ENCODE peak calls at places on chromosomes 1 and 21, in four cellular contexts. One of them, this sample, is unnamed.
A peak's percentile ranks its signal among the peaks of the same experiment; 100 is the strongest.

GRCh38 chr1:208219098-208219658 is 25.0 kb downstream of the PLXNA2 start:
- DNase-seq in RWPE1: peak; percentile 78
- DNase-seq in fibroblast of lung: no peak
- DNase-seq in heart right ventricle: no peak
- DNase-seq in this sample: no peak

GRCh38 chr1:118920124-118920675 is 67.9 kb downstream of the TBX15 start:
- DNase-seq in RWPE1: no peak
- DNase-seq in fibroblast of lung: no peak
- DNase-seq in heart right ventricle: no peak
- DNase-seq in this sample: no peak

GRCh38 chr21:29340228-29340627 is 41.5 kb downstream of the BACH1 start:
- DNase-seq in RWPE1: no peak
- DNase-seq in fibroblast of lung: no peak
- DNase-seq in heart right ventricle: no peak
- DNase-seq in this sample: no peak

GRCh38 chr1:23249785-23250184 is 32.5 kb upstream of the HTR1D start:
- DNase-seq in RWPE1: no peak
- DNase-seq in fibroblast of lung: no peak
- DNase-seq in heart right ventricle: no peak
- DNase-seq in this sample: no peak

GRCh38 chr1:107105914-107106313 is 34.9 kb upstream of the NTNG1 start:
- DNase-seq in RWPE1: no peak
- DNase-seq in fibroblast of lung: no peak
- DNase-seq in heart right ventricle: no peak
- DNase-seq in this sample: no peak

GRCh38 chr1:198543670-198544260 is 3.3 kb upstream of the ATP6V1G3 start:
- DNase-seq in RWPE1: no peak
- DNase-seq in fibroblast of lung: no peak
- DNase-seq in heart right ventricle: no peak
- DNase-seq in this sample: no peak

GRCh38 chr1:155396874-155397476 is 76.3 kb downstream of the RUSC1 start:
- DNase-seq in RWPE1: no peak
- DNase-seq in fibroblast of lung: no peak
- DNase-seq in heart right ventricle: no peak
- DNase-seq in this sample: no peak

GRCh38 chr1:9746211-9746610 is 77.6 kb downstream of the CLSTN1 start:
- DNase-seq in RWPE1: no peak
- DNase-seq in fibroblast of lung: no peak
- DNase-seq in heart right ventricle: no peak
- DNase-seq in this sample: no peak

GRCh38 chr1:97654866-97655265 is 266.0 kb downstream of the DPYD start:
- DNase-seq in RWPE1: no peak
- DNase-seq in fibroblast of lung: peak; percentile 88
- DNase-seq in heart right ventricle: no peak
- DNase-seq in this sample: no peak

GRCh38 chr1:170010443-170010842 is 64.1 kb downstream of the KIFAP3 start:
- DNase-seq in RWPE1: peak; percentile 14
- DNase-seq in fibroblast of lung: peak; percentile 46
- DNase-seq in heart right ventricle: peak; percentile 64
- DNase-seq in this sample: no peak

GRCh38 chr1:185561629-185562028 is 172.6 kb upstream of the HMCN1 start:
- DNase-seq in RWPE1: no peak
- DNase-seq in fibroblast of lung: peak; percentile 91
- DNase-seq in heart right ventricle: no peak
- DNase-seq in this sample: no peak

GRCh38 chr1:17606826-17607440 is 67.4 kb downstream of the ARHGEF10L start:
- DNase-seq in RWPE1: peak; percentile 65
- DNase-seq in fibroblast of lung: peak; percentile 35
- DNase-seq in heart right ventricle: peak; percentile 73
- DNase-seq in this sample: no peak
- H3K27ac ChIP-seq in RWPE1: no peak overlapping the region
- H3K27ac ChIP-seq in fibroblast of lung: no peak overlapping the region
- H3K27ac ChIP-seq in heart right ventricle: peak overlapping the region; percentile 15
- H3K27ac ChIP-seq in this sample: peak overlapping the region; percentile 83

GRCh38 chr1:98991127-98992003 is 13.3 kb downstream of the PLPPR5 start:
- DNase-seq in RWPE1: peak; percentile 32
- DNase-seq in fibroblast of lung: peak; percentile 96
- DNase-seq in heart right ventricle: no peak
- DNase-seq in this sample: no peak
- TF ChIP-seq CTCF in RWPE1: peak; percentile 19
- TF ChIP-seq CTCF in fibroblast of lung: peak; percentile 22
- TF ChIP-seq CTCF in heart right ventricle: peak; percentile 24
- TF ChIP-seq CTCF in this sample: no peak

GRCh38 chr1:8541961-8542521 is 224.1 kb downstream of the SLC45A1 start:
- DNase-seq in RWPE1: no peak
- DNase-seq in fibroblast of lung: peak; percentile 27
- DNase-seq in heart right ventricle: no peak
- DNase-seq in this sample: no peak
- H3K27ac ChIP-seq in RWPE1: no peak overlapping the region
- H3K27ac ChIP-seq in fibroblast of lung: no peak overlapping the region
- H3K27ac ChIP-seq in heart right ventricle: no peak overlapping the region
- H3K27ac ChIP-seq in this sample: no peak overlapping the region

GRCh38 chr1:57124170-57124569 is 158.4 kb upstream of the C8B start:
- DNase-seq in RWPE1: no peak
- DNase-seq in fibroblast of lung: no peak
- DNase-seq in heart right ventricle: no peak
- DNase-seq in this sample: no peak

GRCh38 chr1:57127976-57128375 is 162.2 kb upstream of the C8B start:
- DNase-seq in RWPE1: no peak
- DNase-seq in fibroblast of lung: no peak
- DNase-seq in heart right ventricle: no peak
- DNase-seq in this sample: no peak

GRCh38 chr1:57118948-57119637 is 153.3 kb upstream of the C8B start:
- DNase-seq in RWPE1: no peak
- DNase-seq in fibroblast of lung: no peak
- DNase-seq in heart right ventricle: no peak
- DNase-seq in this sample: no peak

GRCh38 chr1:57122031-57122430 is 156.2 kb upstream of the C8B start:
- DNase-seq in RWPE1: no peak
- DNase-seq in fibroblast of lung: no peak
- DNase-seq in heart right ventricle: no peak
- DNase-seq in this sample: no peak

GRCh38 chr1:57124768-57125446 is 159.1 kb upstream of the C8B start:
- DNase-seq in RWPE1: peak; percentile 8
- DNase-seq in fibroblast of lung: peak; percentile 71
- DNase-seq in heart right ventricle: no peak
- DNase-seq in this sample: no peak
- TF ChIP-seq CTCF in RWPE1: no peak
- TF ChIP-seq CTCF in fibroblast of lung: no peak
- TF ChIP-seq CTCF in heart right ventricle: peak; percentile 8
- TF ChIP-seq CTCF in this sample: no peak

GRCh38 chr1:226716577-226716976 is 22.5 kb downstream of the ITPKB start:
- DNase-seq in RWPE1: no peak
- DNase-seq in fibroblast of lung: no peak
- DNase-seq in heart right ventricle: no peak
- DNase-seq in this sample: no peak

GRCh38 chr1:226717256-226717909 is 21.7 kb downstream of the ITPKB start:
- DNase-seq in RWPE1: no peak
- DNase-seq in fibroblast of lung: peak; percentile 25
- DNase-seq in heart right ventricle: no peak
- DNase-seq in this sample: no peak

GRCh38 chr1:226722240-226722900 is 16.7 kb downstream of the ITPKB start:
- DNase-seq in RWPE1: no peak
- DNase-seq in fibroblast of lung: no peak
- DNase-seq in heart right ventricle: no peak
- DNase-seq in this sample: no peak

GRCh38 chr1:226722901-226723639 is 16.0 kb downstream of the ITPKB start:
- DNase-seq in RWPE1: no peak
- DNase-seq in fibroblast of lung: no peak
- DNase-seq in heart right ventricle: no peak
- DNase-seq in this sample: no peak

DNA sequence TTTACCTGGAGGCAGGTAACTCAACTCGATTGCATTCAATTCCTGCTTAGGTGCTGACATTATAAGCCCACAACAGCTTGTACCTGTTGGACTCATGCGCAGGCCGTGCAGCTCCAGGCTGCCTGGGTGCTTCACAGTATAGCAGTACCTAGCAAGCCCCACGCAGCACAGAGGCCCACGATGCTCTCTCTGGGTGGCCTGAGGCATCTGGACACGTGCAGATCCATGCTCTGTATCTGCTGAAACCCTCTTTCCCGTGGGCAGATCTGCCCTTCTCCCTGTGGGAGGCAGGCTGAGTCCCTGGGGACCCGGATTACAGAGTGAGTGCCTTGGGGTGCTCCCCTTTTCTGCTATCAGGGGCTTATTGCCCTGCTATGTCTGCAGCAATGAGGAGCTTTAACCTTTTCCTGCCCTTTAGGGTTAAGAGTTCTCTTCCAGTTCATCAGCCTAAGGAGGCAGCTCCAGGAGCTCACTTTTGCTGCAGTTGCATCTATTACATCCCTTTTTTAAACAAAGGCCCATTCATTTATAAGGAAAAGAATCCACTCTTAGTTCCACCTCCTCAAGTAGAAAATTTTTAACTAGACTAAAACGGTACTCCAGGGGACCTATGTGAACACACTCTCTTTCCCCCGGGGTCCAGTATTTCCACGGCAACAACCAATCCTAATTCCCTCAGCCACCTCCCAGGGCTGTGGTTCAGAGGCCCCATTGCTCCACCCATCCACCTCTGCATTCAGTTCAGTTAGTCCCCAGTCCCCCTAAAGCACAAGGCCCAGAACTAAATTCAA is 19.3 kb downstream of the ITPKB start:
- DNase-seq in RWPE1: no peak
- DNase-seq in fibroblast of lung: no peak
- DNase-seq in heart right ventricle: no peak
- DNase-seq in this sample: no peak
- H3K27ac ChIP-seq in RWPE1: no peak overlapping the region
- H3K27ac ChIP-seq in fibroblast of lung: no peak overlapping the region
- H3K27ac ChIP-seq in heart right ventricle: no peak overlapping the region
- H3K27ac ChIP-seq in this sample: no peak overlapping the region

DNA sequence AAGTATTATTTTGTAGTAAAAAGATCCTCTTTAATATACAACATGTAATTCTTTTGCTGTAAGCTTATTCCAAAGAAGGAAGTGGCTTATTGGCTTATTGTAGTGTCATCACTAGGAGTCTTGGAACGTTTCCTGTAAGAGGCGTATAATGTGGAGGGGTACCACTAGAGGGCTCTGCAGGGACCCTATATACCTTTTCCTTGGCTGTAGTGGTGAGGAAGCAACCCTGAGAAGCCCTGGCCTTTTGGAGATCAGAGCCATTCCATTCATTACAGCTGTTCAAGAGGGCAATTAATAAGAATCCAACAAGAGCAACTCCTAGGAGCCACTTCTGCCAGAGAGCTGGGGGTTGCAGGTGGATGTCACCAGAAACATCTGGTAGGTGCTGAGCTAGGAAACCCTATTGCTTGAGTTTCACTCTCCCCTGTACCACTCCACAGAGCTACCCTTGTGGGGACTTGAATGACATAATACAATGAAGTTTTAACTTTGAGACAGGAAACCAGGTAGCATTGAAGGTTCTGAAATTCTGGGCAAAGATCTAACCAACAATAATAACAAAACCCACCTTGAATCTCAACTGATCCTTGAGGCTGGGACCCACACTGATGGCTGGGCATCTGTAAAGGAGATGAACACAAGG is 160.4 kb upstream of the COA6 start:
- DNase-seq in RWPE1: peak; percentile 38
- DNase-seq in fibroblast of lung: peak; percentile 55
- DNase-seq in heart right ventricle: no peak
- DNase-seq in this sample: no peak
- TF ChIP-seq CTCF in RWPE1: peak; percentile 11
- TF ChIP-seq CTCF in fibroblast of lung: peak; percentile 31
- TF ChIP-seq CTCF in heart right ventricle: peak; percentile 43
- TF ChIP-seq CTCF in this sample: peak; percentile 13

GRCh38 chr1:116152577-116152943 is 41.4 kb downstream of the MAB21L3 start:
- DNase-seq in RWPE1: no peak
- DNase-seq in fibroblast of lung: no peak
- DNase-seq in heart right ventricle: no peak
- DNase-seq in this sample: no peak
- H3K27ac ChIP-seq in RWPE1: peak overlapping the region; percentile 48
- H3K27ac ChIP-seq in fibroblast of lung: no peak overlapping the region
- H3K27ac ChIP-seq in heart right ventricle: peak overlapping the region; percentile 78
- H3K27ac ChIP-seq in this sample: no peak overlapping the region

DNA sequence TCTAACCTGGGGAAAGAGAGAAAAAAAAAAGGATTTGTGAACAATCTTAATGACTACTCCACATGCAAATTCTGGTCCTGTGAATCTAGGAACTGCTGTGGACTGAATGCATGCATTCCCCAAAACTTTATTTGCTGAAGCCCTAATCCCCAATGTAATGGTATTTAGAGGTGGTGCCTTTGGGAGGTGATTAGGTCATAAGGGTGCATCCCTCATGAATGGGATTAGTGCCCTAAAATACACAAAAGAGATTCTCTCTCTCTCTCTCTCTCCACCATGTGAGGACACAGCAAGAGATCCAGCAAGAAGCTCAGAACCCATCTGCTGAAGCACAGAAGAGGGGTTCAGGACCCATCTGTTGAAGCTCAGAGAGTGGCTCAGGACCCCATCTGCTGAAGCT is 26.2 kb upstream of the KIRREL1 start:
- DNase-seq in RWPE1: no peak
- DNase-seq in fibroblast of lung: no peak
- DNase-seq in heart right ventricle: no peak
- DNase-seq in this sample: no peak
- TF ChIP-seq CTCF in RWPE1: no peak
- TF ChIP-seq CTCF in fibroblast of lung: no peak
- TF ChIP-seq CTCF in heart right ventricle: no peak
- TF ChIP-seq CTCF in this sample: no peak

This sample was measured in ascending aorta.